ENCODE peak calls at places on chromosomes 11 and 22, in eight cellular contexts. M is right cardiac atrium, N is neuronal stem cell, I is psoas muscle, H is upper lobe of right lung, T is left ventricle myocardium inferior, S is PC-9, B is heart left ventricle. E is an unnamed sample.

GRCh38 chr11:126992804-126993111 is 7.8 kb downstream of the KIRREL3 start:
- DNase-seq in M (no peak), N (no peak), I (no peak), H (no peak), T (no peak), S (no peak), B (no peak), E (no peak)

GRCh38 chr11:10400856-10401255 is 54.2 kb upstream of the AMPD3 start:
- DNase-seq in M (no peak), N (no peak), I (no peak), H (no peak), T (no peak), S (no peak), B (no peak), E (no peak)

GRCh38 chr22:31872209-31872608 is 72.1 kb upstream of the YWHAH start:
- DNase-seq in M (no peak), N (no peak), I (no peak), H (no peak), T (no peak), S (no peak), B (no peak), E (peak)

GRCh38 chr22:46149493-46149997 is 781 bp upstream of the PPARA start:
- DNase-seq in M (peak), N (peak), I (peak), H (peak), T (peak), S (peak), B (peak), E (peak)

GRCh38 chr11:35014352-35014751 is 97.9 kb downstream of the PDHX start:
- DNase-seq in M (no peak), N (no peak), I (no peak), H (no peak), T (no peak), S (no peak), B (no peak), E (no peak)

GRCh38 chr22:16800358-16800757 is 24.9 kb downstream of the XKR3 start:
- DNase-seq in M (no peak), N (no peak), I (no peak), H (no peak), T (no peak), S (no peak), B (no peak), E (no peak)

GRCh38 chr11:114606003-114606801 is 10.6 kb upstream of the NXPE4 start:
- DNase-seq in M (no peak), N (no peak), I (no peak), H (no peak), T (no peak), S (no peak), B (no peak), E (no peak)

GRCh38 chr11:88454881-88455280 is 117.3 kb upstream of the CTSC start:
- DNase-seq in M (no peak), N (no peak), I (no peak), H (no peak), T (no peak), S (no peak), B (no peak), E (no peak)

GRCh38 chr22:39214383-39215069 is 30.3 kb downstream of the PDGFB start:
- DNase-seq in M (no peak), N (peak), I (no peak), H (peak), T (no peak), S (peak), B (no peak), E (no peak)

GRCh38 chr11:128548655-128549255 is 38.6 kb downstream of the ETS1 start:
- DNase-seq in M (peak), N (no peak), I (peak), H (peak), T (peak), S (no peak), B (peak), E (no peak)

GRCh38 chr11:12259956-12260355 is 117.4 kb upstream of the PARVA start:
- DNase-seq in M (no peak), N (no peak), I (no peak), H (no peak), T (no peak), S (no peak), B (no peak), E (no peak)
- H3K27ac ChIP-seq in M (no peak), N (no peak), I (no peak), H (no peak), T (no peak), S (no peak), B (no peak), E (no peak)

DNA sequence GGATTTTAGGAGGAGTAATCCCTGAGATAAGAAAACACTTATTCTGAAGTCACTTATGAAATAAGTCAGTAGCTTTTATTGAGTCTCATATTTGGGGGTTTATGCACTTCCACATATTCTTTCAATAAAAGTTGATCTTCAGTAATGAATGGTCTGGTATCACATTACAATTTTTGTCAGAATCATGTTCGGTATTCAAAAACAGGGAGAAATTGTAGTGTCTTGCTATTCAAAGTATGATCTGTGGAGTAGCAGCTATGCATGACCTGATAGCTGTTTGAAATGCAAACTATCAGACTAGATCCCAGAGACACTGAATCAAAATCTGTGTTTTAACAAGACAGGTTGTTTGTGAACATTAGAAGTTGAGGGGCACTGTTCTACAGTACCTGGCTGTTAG is 857.6 kb downstream of the METTL15 start:
- DNase-seq in M (no peak), N (no peak), I (no peak), H (no peak), T (no peak), S (no peak), B (no peak), E (no peak)
- H3K4me3 ChIP-seq in M (no peak), N (no peak), I (no peak), H (no peak), T (no peak), S (no peak), B (no peak), E (no peak)

GRCh38 chr11:19803506-19803998 is 90.9 kb downstream of the NAV2 start:
- DNase-seq in M (no peak), N (no peak), I (no peak), H (no peak), T (no peak), S (peak), B (no peak), E (no peak)
- H3K27ac ChIP-seq in M (no peak), N (no peak), I (no peak), H (no peak), T (no peak), S (peak), B (no peak), E (no peak)

DNA sequence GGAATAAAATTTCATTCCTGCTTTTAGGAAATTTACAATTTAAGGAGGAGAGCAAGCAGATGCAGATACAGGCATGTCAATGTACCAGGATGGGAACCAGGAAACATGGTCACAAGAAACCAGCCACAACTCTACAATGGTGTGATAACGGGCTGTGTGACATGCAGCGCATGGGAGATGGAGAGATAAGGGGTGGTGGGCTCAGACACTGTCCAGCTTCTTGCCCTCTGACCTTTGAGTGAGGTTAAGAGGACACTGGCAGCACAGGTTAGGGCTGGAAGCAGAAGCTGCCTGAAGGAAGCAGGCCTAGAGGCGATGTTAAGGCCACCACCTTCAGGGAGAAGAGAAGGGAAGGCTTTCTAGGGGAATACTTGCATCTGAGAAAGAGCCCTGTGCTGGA is 2.3 kb upstream of the SORL1-AS1 start:
- DNase-seq in M (no peak), N (no peak), I (no peak), H (no peak), T (no peak), S (no peak), B (no peak), E (no peak)
- H3K4me3 ChIP-seq in M (no peak), N (no peak), I (no peak), H (no peak), T (no peak), S (no peak), B (no peak), E (no peak)

GRCh38 chr11:43687120-43687791 is 6.7 kb downstream of the HSD17B12 start:
- DNase-seq in M (peak), N (no peak), I (peak), H (peak), T (peak), S (no peak), B (peak), E (no peak)
- H3K27ac ChIP-seq in M (peak), N (no peak), I (peak), H (peak), T (peak), S (no peak), B (peak), E (no peak)

DNA sequence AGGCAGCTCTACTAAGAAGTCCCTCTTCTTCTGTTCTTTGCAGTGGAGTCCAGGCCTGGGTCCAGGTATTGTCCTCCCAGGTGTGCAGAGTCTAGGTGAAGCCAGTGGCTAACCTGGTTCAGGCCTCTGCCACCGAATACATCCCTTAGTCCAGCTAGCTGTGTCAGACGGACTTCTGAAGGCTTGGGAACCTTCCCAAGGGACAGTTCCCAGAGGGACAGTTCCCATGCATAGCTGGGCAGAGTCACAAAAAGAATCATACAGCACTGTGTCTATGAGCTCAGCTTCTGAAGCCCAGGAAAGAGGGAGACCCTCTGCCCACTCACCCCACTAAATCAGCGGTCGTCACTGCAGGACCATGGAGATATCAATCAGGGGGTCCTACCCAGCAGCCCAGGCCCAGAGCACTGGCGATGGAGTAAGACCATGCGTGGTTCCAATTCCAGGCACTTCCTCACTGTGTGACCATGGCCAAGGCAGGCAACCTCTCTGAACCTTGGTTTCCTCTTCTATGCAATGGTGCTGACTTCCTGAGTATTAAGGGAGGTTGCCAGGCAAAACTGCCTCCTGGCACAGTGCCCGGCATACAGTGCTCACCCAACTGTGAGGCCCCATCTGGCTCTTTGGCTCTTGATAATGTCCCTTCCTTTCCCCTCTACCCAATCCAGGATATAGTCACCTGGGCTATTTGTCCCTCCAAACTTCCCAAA is 3.4 kb downstream of the MS4A10 start:
- DNase-seq in M (no peak), N (no peak), I (no peak), H (no peak), T (peak), S (no peak), B (no peak), E (no peak)
- H3K4me3 ChIP-seq in M (no peak), N (no peak), I (no peak), H (no peak), T (no peak), S (no peak), B (no peak), E (no peak)

GRCh38 chr11:69905202-69905535 is 86.0 kb upstream of the FGF3 start:
- DNase-seq in M (no peak), N (no peak), I (no peak), H (no peak), T (no peak), S (no peak), B (no peak), E (no peak)
- H3K27ac ChIP-seq in M (no peak), N (no peak), I (no peak), H (no peak), T (no peak), S (no peak), B (no peak), E (no peak)

GRCh38 chr22:17910561-17911311 is 113.6 kb downstream of the MICAL3 start:
- DNase-seq in M (peak), N (no peak), I (peak), H (no peak), T (peak), S (no peak), B (peak), E (peak)
- H3K4me3 ChIP-seq in M (no peak), N (no peak), I (peak), H (no peak), T (peak), S (no peak), B (no peak), E (peak)